ENCODE peak calls at places on chromosome 4, in ten cellular contexts. Q is transverse colon; F is fibroblast of lung; O is neural progenitor cell; N is RWPE2; B is Peyer's patch; D is CD8-positive, alpha-beta T cell; Y is upper lobe of right lung; C is GM20000; A is left lung. T is an unnamed sample.

GRCh38 chr4:77800483-77801259 is 18.5 kb downstream of the CNOT6L start:
- DNase-seq in O (no peak), Q (no peak), F (peak; percentile 68), B (no peak), Y (no peak), C (no peak), N (no peak), D (no peak), A (no peak), T (no peak)

GRCh38 chr4:184732126-184732525 is 1.8 kb downstream of the CENPU start:
- DNase-seq in Q (no peak), O (no peak), D (no peak), A (no peak), C (no peak), N (peak; percentile 78), B (no peak), F (peak; percentile 52), Y (no peak), T (no peak)

GRCh38 chr4:169933531-169933930 is 92.7 kb downstream of the MFAP3L start:
- DNase-seq in Y (no peak), O (no peak), N (no peak), C (no peak), Q (no peak), D (no peak), F (no peak), A (no peak), B (no peak), T (no peak)

GRCh38 chr4:126719803-126720202 is 913.0 kb upstream of the INTU start:
- DNase-seq in F (no peak), D (no peak), Y (no peak), C (no peak), O (no peak), A (no peak), N (no peak), Q (no peak), B (no peak), T (no peak)

GRCh38 chr4:152036626-152037025 is 275.8 kb upstream of the GATB start:
- DNase-seq in A (no peak), D (no peak), Y (no peak), C (no peak), N (no peak), F (peak; percentile 51), B (no peak), Q (no peak), O (no peak), T (no peak)

GRCh38 chr4:81688085-81688484 is 216.4 kb upstream of the RASGEF1B start:
- DNase-seq in B (no peak), D (no peak), F (no peak), Q (no peak), N (no peak), C (no peak), Y (no peak), O (no peak), A (no peak), T (no peak)

GRCh38 chr4:11446156-11446811 is 17.6 kb upstream of the HS3ST1 start:
- DNase-seq in D (no peak), O (no peak), F (peak; percentile 56), N (no peak), A (no peak), Y (no peak), B (no peak), C (no peak), Q (no peak), T (no peak)

GRCh38 chr4:40196724-40197281 is at the start of gene RHOH:
- DNase-seq in Y (no peak), C (peak; percentile 40), N (no peak), B (peak; percentile 88), O (peak; percentile 71), D (peak; percentile 62), A (no peak), F (no peak), Q (peak; percentile 76), T (no peak)

GRCh38 chr4:2364654-2365053 is 53.8 kb downstream of the ZFYVE28 start:
- DNase-seq in Q (peak; percentile 31), C (peak; percentile 69), D (peak; percentile 39), O (no peak), A (peak; percentile 80), N (no peak), Y (peak; percentile 80), F (peak; percentile 60), B (peak; percentile 43), T (no peak)

GRCh38 chr4:25367004-25367621 is 9.9 kb upstream of the ANAPC4 start:
- DNase-seq in N (no peak), A (no peak), D (no peak), B (no peak), Y (no peak), Q (no peak), O (peak; percentile 46), C (peak; percentile 30), F (peak; percentile 37), T (no peak)

GRCh38 chr4:137707626-137708025 is 175.3 kb upstream of the PCDH18 start:
- DNase-seq in Q (no peak), C (no peak), F (peak; percentile 72), Y (no peak), O (no peak), B (no peak), A (no peak), D (no peak), N (no peak), T (no peak)

GRCh38 chr4:133484287-133484686 is 335.2 kb downstream of the PCDH10 start:
- DNase-seq in Y (no peak), A (no peak), O (no peak), Q (no peak), C (no peak), D (no peak), B (no peak), N (no peak), F (peak; percentile 50), T (no peak)

DNA sequence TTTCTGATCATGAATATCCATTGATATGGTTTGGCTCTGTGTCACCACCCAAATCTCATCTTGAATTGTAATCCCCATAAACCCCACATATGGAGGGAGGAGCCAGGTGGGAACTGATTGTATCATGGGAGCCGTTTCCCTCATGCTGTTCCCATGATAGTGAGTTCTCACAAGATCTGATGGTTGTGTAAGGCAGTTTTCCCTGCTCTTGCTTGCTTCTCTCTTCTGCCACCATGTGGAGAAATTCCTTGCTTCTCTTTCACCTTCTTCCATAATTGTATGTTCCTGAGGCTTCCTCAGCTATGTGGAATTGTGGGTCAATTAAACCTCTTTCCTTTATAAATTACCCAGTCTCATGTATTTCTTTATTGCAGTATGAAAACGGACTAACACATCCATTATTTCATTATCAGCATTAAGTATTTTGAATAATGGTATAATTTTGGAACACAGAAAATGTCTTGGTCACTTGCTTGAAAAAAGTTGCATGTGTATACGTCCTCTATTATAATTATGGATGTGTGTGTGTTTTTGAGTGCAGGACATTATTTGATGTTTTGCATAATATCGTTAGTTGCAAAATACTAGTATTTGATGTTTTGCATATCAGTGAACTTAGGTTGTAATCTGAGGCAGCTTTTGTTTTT is 334.6 kb downstream of the PCDH10 start:
- DNase-seq in C (no peak), F (peak; percentile 58), Y (no peak), B (no peak), O (peak; percentile 40), D (no peak), N (no peak), Q (no peak), A (no peak), T (no peak)
- TF ChIP-seq CTCF in C (no peak), F (peak; percentile 52), Y (peak; percentile 23), B (no peak), O (peak; percentile 51), D (no peak), N (peak; percentile 54), Q (no peak), A (peak; percentile 10), T (peak; percentile 66)

GRCh38 chr4:8534601-8535000 is 45.6 kb upstream of the GPR78 start:
- DNase-seq in O (no peak), F (no peak), A (no peak), B (no peak), Q (no peak), D (no peak), Y (no peak), N (no peak), C (no peak), T (no peak)
- TF ChIP-seq CTCF in O (no peak), F (no peak), A (no peak), B (no peak), Q (no peak), D (no peak), Y (no peak), N (no peak), C (no peak), T (no peak)

DNA sequence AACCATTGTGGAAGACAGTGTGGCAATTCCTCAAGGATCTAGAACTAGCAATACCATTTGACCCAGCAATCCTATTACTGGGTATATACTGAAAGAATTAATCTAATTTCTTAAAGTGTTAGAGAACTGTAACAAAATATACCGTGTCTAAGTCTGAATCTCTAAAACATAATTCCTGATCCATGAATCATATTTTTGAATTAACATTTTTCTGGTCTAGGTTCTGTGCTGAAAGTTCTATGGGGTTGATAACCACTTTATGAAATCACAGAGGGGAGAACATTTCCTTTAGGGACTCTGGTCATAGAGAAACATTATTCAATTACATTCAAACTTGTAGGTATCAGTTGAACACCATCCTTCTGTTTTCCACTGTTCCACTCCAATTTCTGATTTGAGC is 91.9 kb upstream of the ETNPPL start:
- DNase-seq in Q (no peak), Y (no peak), B (no peak), O (no peak), F (peak; percentile 45), C (no peak), N (no peak), A (no peak), D (no peak), T (no peak)
- TF ChIP-seq CTCF in Q (no peak), Y (no peak), B (no peak), O (no peak), F (no peak), C (no peak), N (no peak), A (no peak), D (no peak), T (no peak)

GRCh38 chr4:56657128-56657527 is 24.0 kb downstream of the HOPX start:
- DNase-seq in D (no peak), N (no peak), F (no peak), B (no peak), Y (no peak), O (no peak), Q (no peak), C (no peak), A (no peak), T (no peak)

GRCh38 chr4:56655209-56655626 is 25.9 kb downstream of the HOPX start:
- DNase-seq in Q (peak; percentile 26), F (peak; percentile 40), N (peak; percentile 56), O (peak; percentile 57), Y (no peak), B (no peak), A (no peak), C (peak; percentile 46), D (no peak), T (no peak)

GRCh38 chr4:56655627-56656345 is 25.3 kb downstream of the HOPX start:
- DNase-seq in O (peak; percentile 40), B (no peak), D (no peak), A (peak; percentile 80), Y (no peak), N (peak; percentile 51), F (no peak), C (peak; percentile 55), Q (peak; percentile 10), T (no peak)

GRCh38 chr4:56657818-56658217 is 23.3 kb downstream of the HOPX start:
- DNase-seq in A (no peak), D (no peak), B (no peak), O (no peak), Q (no peak), C (no peak), F (no peak), N (no peak), Y (no peak), T (no peak)

DNA sequence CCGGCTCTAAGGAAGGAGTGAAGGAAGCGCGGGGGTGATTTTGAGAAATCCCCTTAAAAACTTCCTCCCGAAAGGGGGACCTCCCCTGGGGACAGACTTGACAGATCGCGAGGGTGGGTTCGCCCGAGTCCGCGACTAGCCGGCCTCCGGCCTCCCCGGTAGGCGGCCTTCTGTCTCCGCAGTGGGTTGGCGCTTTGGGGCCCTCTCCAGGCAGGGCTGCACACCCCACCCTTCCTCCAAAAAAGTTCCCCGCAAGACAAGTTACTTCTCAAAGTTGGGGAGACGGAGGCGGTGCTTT is 24.8 kb downstream of the HOPX start:
- DNase-seq in O (peak; percentile 43), Q (peak; percentile 49), N (no peak), Y (no peak), A (no peak), B (peak; percentile 23), C (peak; percentile 71), D (no peak), F (no peak), T (no peak)
- TF ChIP-seq CTCF in O (peak; percentile 34), Q (peak; percentile 18), N (peak; percentile 37), Y (peak; percentile 23), A (no peak), B (no peak), C (no peak), D (no peak), F (peak; percentile 53), T (peak; percentile 44)

T was measured in type B pancreatic cell.